ENCODE peak calls at places on chromosome 19, in ten cellular contexts. P, G, E, A, J, O, K, D, Q and C are unnamed samples.

GRCh38 chr19:32837531-32837930 is 32.0 kb downstream of the SLC7A9 start:
- DNase-seq in E (no peak), G (no peak), O (no peak), J (no peak), P (no peak), A (no peak), K (no peak), D (no peak), Q (no peak), C (no peak)

GRCh38 chr19:51808333-51808986 is 13.5 kb downstream of the FPR3 start:
- DNase-seq in J (no peak), O (no peak), A (no peak), P (no peak), D (no peak), K (no peak), G (no peak), E (no peak), Q (no peak), C (no peak)

GRCh38 chr19:45632468-45633196 is 6.6 kb downstream of the EML2 start:
- DNase-seq in D (peak), A (peak), O (peak), K (no peak), G (peak), E (peak), J (peak), Q (no peak), P (peak), C (peak)

GRCh38 chr19:53394522-53394973 is 401 bp upstream of the ZNF765 start:
- DNase-seq in J (peak), K (no peak), A (peak), O (no peak), G (peak), P (no peak), Q (no peak), E (peak), D (peak), C (no peak)

GRCh38 chr19:49264258-49264657 is 60.7 kb downstream of the SLC6A16 start:
- DNase-seq in J (no peak), E (no peak), Q (no peak), P (no peak), G (no peak), A (no peak), K (no peak), D (no peak), O (no peak), C (peak)

GRCh38 chr19:13764101-13764807 is at the start of gene MRI1:
- DNase-seq in G (peak), Q (peak), E (peak), D (peak), J (peak), K (peak), A (peak), O (peak), P (no peak), C (no peak)

GRCh38 chr19:12994701-12995595 is at the start of gene NFIX:
- DNase-seq in P (no peak), Q (peak), O (no peak), J (peak), A (no peak), K (no peak), G (no peak), E (peak), D (peak), C (no peak)

GRCh38 chr19:38889803-38890202 is 9.6 kb downstream of the SIRT2 start:
- DNase-seq in J (no peak), D (no peak), K (no peak), O (no peak), G (no peak), P (no peak), A (no peak), Q (no peak), E (no peak), C (no peak)

GRCh38 chr19:55552206-55552605 is 6.9 kb upstream of the SBK3 start:
- DNase-seq in A (no peak), Q (no peak), G (no peak), E (no peak), D (no peak), O (no peak), K (no peak), P (no peak), J (no peak), C (no peak)

GRCh38 chr19:35897706-35898451 is 2.5 kb downstream of the NFKBID start:
- DNase-seq in D (no peak), A (no peak), G (no peak), O (no peak), P (no peak), Q (no peak), E (no peak), K (no peak), J (no peak), C (no peak)

GRCh38 chr19:42850981-42851717 is 28.4 kb downstream of the PSG1 start:
- DNase-seq in O (no peak), E (no peak), K (no peak), J (no peak), P (peak), G (peak), A (no peak), Q (no peak), D (peak), C (no peak)

GRCh38 chr19:3179739-3180293 is 1.2 kb downstream of the S1PR4 start:
- DNase-seq in G (no peak), O (no peak), P (no peak), E (no peak), J (peak), K (no peak), D (peak), A (no peak), Q (no peak), C (no peak)

GRCh38 chr19:40801449-40802299 is 2.7 kb downstream of the EGLN2 start:
- DNase-seq in K (no peak), O (no peak), G (no peak), D (no peak), Q (no peak), A (peak), E (no peak), P (no peak), J (no peak), C (no peak)

GRCh38 chr19:13212759-13213330 is 62.6 kb downstream of the IER2 start:
- DNase-seq in K (peak), J (peak), G (no peak), Q (peak), A (peak), D (peak), E (peak), P (no peak), O (no peak), C (no peak)

GRCh38 chr19:40422428-40423226 is 3.2 kb downstream of the SERTAD1 start:
- DNase-seq in P (no peak), A (no peak), Q (no peak), D (no peak), G (no peak), E (no peak), J (no peak), K (no peak), O (no peak), C (no peak)

GRCh38 chr19:30871979-30872378 is 477.3 kb downstream of the TSHZ3 start:
- DNase-seq in E (no peak), A (no peak), P (no peak), K (no peak), Q (no peak), O (no peak), D (no peak), G (no peak), J (no peak), C (peak)

GRCh38 chr19:16325671-16326400 is 1.2 kb downstream of the KLF2 start:
- DNase-seq in K (peak), E (peak), A (no peak), D (no peak), G (no peak), P (no peak), J (peak), O (peak), Q (peak), C (no peak)

GRCh38 chr19:46571495-46571894 is 29.6 kb upstream of the CALM3 start:
- DNase-seq in J (peak), A (no peak), O (no peak), P (no peak), K (no peak), Q (no peak), G (no peak), D (peak), E (peak), C (peak)

GRCh38 chr19:6963937-6964336 is 57.3 kb downstream of the MBD3L2B start:
- DNase-seq in O (no peak), Q (peak), K (peak), A (no peak), P (no peak), J (peak), E (no peak), G (no peak), D (peak), C (no peak)

GRCh38 chr19:16199275-16199932 is 1.7 kb downstream of the AP1M1 start:
- DNase-seq in P (no peak), G (no peak), O (no peak), Q (no peak), J (no peak), K (no peak), D (no peak), E (no peak), A (no peak), C (no peak)

GRCh38 chr19:16625183-16625958 is 2.6 kb downstream of the MED26 start:
- DNase-seq in P (no peak), E (no peak), O (no peak), Q (no peak), K (no peak), J (no peak), G (no peak), D (no peak), A (no peak), C (no peak)

GRCh38 chr19:27815985-27816384 is 1397.0 kb downstream of the UQCRFS1 start:
- DNase-seq in Q (no peak), D (no peak), E (no peak), G (no peak), A (no peak), K (no peak), P (no peak), J (no peak), O (no peak), C (no peak)

GRCh38 chr19:44303305-44303704 is 1.5 kb downstream of the ZNF235 start:
- DNase-seq in D (peak), G (no peak), J (no peak), E (peak), Q (no peak), O (no peak), K (no peak), A (no peak), P (no peak), C (no peak)

GRCh38 chr19:16100524-16100923 is 11.2 kb upstream of the RAB8A start:
- DNase-seq in Q (no peak), A (no peak), D (no peak), G (no peak), K (no peak), O (no peak), P (no peak), J (no peak), E (no peak), C (no peak)

GRCh38 chr19:58330458-58330857 is 3.7 kb downstream of the ZSCAN22 start:
- DNase-seq in O (no peak), G (no peak), P (no peak), K (no peak), J (no peak), E (no peak), A (peak), Q (no peak), D (no peak), C (no peak)

GRCh38 chr19:28686741-28687140 is 526.2 kb downstream of the UQCRFS1 start:
- DNase-seq in G (no peak), K (no peak), E (no peak), Q (no peak), O (no peak), A (no peak), D (peak), P (no peak), J (no peak), C (no peak)

GRCh38 chr19:6271251-6271650 is 8.5 kb downstream of the MLLT1 start:
- DNase-seq in P (no peak), J (no peak), A (no peak), E (no peak), Q (no peak), G (no peak), K (no peak), D (no peak), O (no peak), C (no peak)

GRCh38 chr19:2478756-2479555 is 3.0 kb downstream of the GADD45B start:
- DNase-seq in K (peak), O (no peak), J (peak), P (no peak), A (peak), E (peak), Q (peak), D (peak), G (peak), C (peak)

GRCh38 chr19:46904114-46905060 is 43.6 kb downstream of the ARHGAP35 start:
- DNase-seq in D (no peak), Q (no peak), P (peak), A (peak), E (peak), K (no peak), G (no peak), J (no peak), O (no peak), C (no peak)

GRCh38 chr19:15274477-15274876 is 42.2 kb upstream of the EPHX3 start:
- DNase-seq in O (no peak), E (no peak), P (no peak), K (no peak), A (no peak), J (no peak), D (no peak), Q (no peak), G (no peak), C (no peak)

GRCh38 chr19:35143231-35143715 is at the start of gene FXYD7:
- DNase-seq in J (no peak), P (no peak), E (peak), G (no peak), K (no peak), Q (peak), A (no peak), D (no peak), O (no peak), C (no peak)

GRCh38 chr19:43438291-43439162 is 23.8 kb downstream of the TEX101 start:
- DNase-seq in Q (peak), K (no peak), E (no peak), G (no peak), A (no peak), P (peak), J (no peak), D (peak), O (no peak), C (no peak)

GRCh38 chr19:8113017-8113416 is 36.4 kb downstream of the FBN3 start:
- DNase-seq in O (no peak), J (no peak), P (no peak), E (no peak), K (no peak), G (no peak), D (peak), Q (no peak), A (no peak), C (no peak)